ENCODE peak calls at places on chromosomes 6 and 20, in six cellular contexts. A is GM23248, V is MM.1S, U is PC-3, N is SK-N-SH, D is GM23338. J is an unnamed sample.

GRCh38 chr6:159056003-159056402 is 11.2 kb upstream of the TAGAP start:
- DNase-seq in A (no peak), V (no peak), U (no peak), N (no peak), D (no peak), J (no peak)

GRCh38 chr6:145814035-145814500 is 527 bp downstream of the FBXO30 start:
- DNase-seq in A (peak; percentile 64), V (peak; percentile 16), U (peak; percentile 17), N (peak; percentile 34), D (peak; percentile 53), J (peak; percentile 25)

GRCh38 chr6:125918230-125918629 is 38.3 kb upstream of the HINT3 start:
- DNase-seq in A (no peak), V (no peak), U (no peak), N (no peak), D (peak; percentile 20), J (no peak)

GRCh38 chr6:106387875-106388274 is 27.4 kb downstream of the CRYBG1 start:
- DNase-seq in A (no peak), V (no peak), U (no peak), N (no peak), D (no peak), J (no peak)

GRCh38 chr6:155040946-155041345 is 45.8 kb downstream of the TIAM2 start:
- DNase-seq in A (no peak), V (no peak), U (no peak), N (no peak), D (no peak), J (no peak)

GRCh38 chr20:60228255-60228654 is 270.0 kb downstream of the CDH26 start:
- DNase-seq in A (no peak), V (no peak), U (no peak), N (no peak), D (no peak), J (no peak)

GRCh38 chr6:125748534-125749111 is 809 bp upstream of the HEY2 start:
- DNase-seq in A (peak; percentile 49), V (no peak), U (peak; percentile 11), N (peak; percentile 36), D (no peak), J (no peak)

GRCh38 chr20:36306557-36307411 is 645 bp downstream of the DLGAP4 start:
- DNase-seq in A (no peak), V (no peak), U (no peak), N (peak; percentile 76), D (peak; percentile 45), J (no peak)

GRCh38 chr6:28580484-28580883 is 54.8 kb downstream of the GPX5 start:
- DNase-seq in A (peak; percentile 15), V (peak; percentile 29), U (peak; percentile 41), N (no peak), D (no peak), J (no peak)

GRCh38 chr20:19926581-19926980 is 90.6 kb upstream of the NAA20 start:
- DNase-seq in A (no peak), V (no peak), U (no peak), N (no peak), D (no peak), J (no peak)

GRCh38 chr6:67535946-67536345 is 1099.1 kb upstream of the ADGRB3 start:
- DNase-seq in A (no peak), V (no peak), U (no peak), N (no peak), D (no peak), J (no peak)

GRCh38 chr20:64064145-64064698 is 1.2 kb downstream of the TCEA2 start:
- DNase-seq in A (peak; percentile 89), V (no peak), U (peak; percentile 72), N (no peak), D (no peak), J (peak; percentile 72)

GRCh38 chr6:163955131-163955530 is 540.6 kb downstream of the QKI start:
- DNase-seq in A (peak; percentile 67), V (no peak), U (no peak), N (no peak), D (no peak), J (no peak)

GRCh38 chr6:165663736-165664552 is 903 bp upstream of the PDE10A start:
- DNase-seq in A (peak; percentile 16), V (no peak), U (no peak), N (no peak), D (peak; percentile 67), J (no peak)

GRCh38 chr6:104940881-104941693 is 15.8 kb upstream of the LIN28B start:
- DNase-seq in A (peak; percentile 66), V (no peak), U (peak; percentile 16), N (peak; percentile 93), D (peak; percentile 85), J (no peak)

DNA sequence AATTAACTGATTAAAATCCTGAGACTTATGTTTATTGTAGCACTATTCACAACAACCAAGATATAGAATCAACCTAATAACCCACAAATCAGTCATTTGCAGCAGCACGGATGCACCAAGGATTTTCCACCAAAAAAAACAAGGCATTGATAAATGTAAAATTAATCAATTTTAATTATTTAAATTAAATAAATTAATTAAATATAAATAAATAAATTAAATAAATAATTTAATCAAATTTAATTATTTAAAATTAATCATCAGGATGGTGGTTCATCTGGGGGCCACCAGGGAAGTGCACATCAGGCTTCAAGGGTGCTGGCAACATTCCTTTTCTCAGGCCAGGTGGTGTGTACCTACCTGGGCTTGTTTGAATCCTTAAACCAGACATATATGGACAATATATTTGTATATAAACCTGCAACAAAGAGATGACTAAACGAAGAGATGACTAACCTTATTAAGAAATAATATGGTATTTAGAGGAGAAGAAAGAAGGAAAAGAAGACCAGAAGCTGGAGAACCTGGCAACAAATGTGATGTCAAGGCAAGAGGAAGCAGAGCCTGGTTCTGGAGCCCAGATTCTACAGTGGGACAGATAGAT is 89.2 kb downstream of the CD164 start:
- DNase-seq in A (peak; percentile 23), V (no peak), U (peak; percentile 60), N (no peak), D (no peak), J (peak; percentile 70)
- H3K9me2 ChIP-seq in A (no peaks in the 10 kb centered on the region), V (no peaks in the 10 kb centered on the region), U (no peaks in the 10 kb centered on the region), N (no peaks in the 10 kb centered on the region), D (no peaks in the 10 kb centered on the region), J (no peaks in the 10 kb centered on the region)

GRCh38 chr6:43373252-43373875 is 3.9 kb upstream of the ZNF318 start:
- DNase-seq in A (no peak), V (no peak), U (no peak), N (no peak), D (no peak), J (no peak)

GRCh38 chr6:43375693-43376092 is 6.2 kb upstream of the ZNF318 start:
- DNase-seq in A (no peak), V (no peak), U (no peak), N (no peak), D (no peak), J (no peak)

GRCh38 chr6:43377710-43378229 is 8.3 kb upstream of the ZNF318 start:
- DNase-seq in A (no peak), V (no peak), U (no peak), N (no peak), D (no peak), J (no peak)

GRCh38 chr6:43378631-43379030 is 9.2 kb upstream of the ZNF318 start:
- DNase-seq in A (no peak), V (no peak), U (no peak), N (no peak), D (no peak), J (no peak)

GRCh38 chr6:43376551-43376981 is 7.1 kb upstream of the ZNF318 start:
- DNase-seq in A (peak; percentile 26), V (no peak), U (no peak), N (no peak), D (no peak), J (no peak)
- H3F3A ChIP-seq in A (no peaks in the 10 kb centered on the region), V (no peaks in the 10 kb centered on the region), U (no peaks in the 10 kb centered on the region), N (no peaks in the 10 kb centered on the region), D (no peaks in the 10 kb centered on the region), J (peaks cover 3% of the 10 kb centered on the region)

GRCh38 chr6:86563197-86563596 is 374.1 kb upstream of the HTR1E start:
- DNase-seq in A (no peak), V (no peak), U (no peak), N (no peak), D (no peak), J (no peak)

GRCh38 chr6:86558318-86558717 is 379.0 kb upstream of the HTR1E start:
- DNase-seq in A (no peak), V (no peak), U (no peak), N (peak; percentile 43), D (no peak), J (no peak)
- H3K9me2 ChIP-seq in A (no peaks in the 10 kb centered on the region), V (no peaks in the 10 kb centered on the region), U (no peaks in the 10 kb centered on the region), N (no peaks in the 10 kb centered on the region), D (peaks cover 4% of the 10 kb centered on the region), J (no peaks in the 10 kb centered on the region)

GRCh38 chr20:47418061-47418616 is 61.6 kb upstream of the ZMYND8 start:
- DNase-seq in A (no peak), V (no peak), U (peak; percentile 57), N (no peak), D (no peak), J (peak; percentile 61)
- H3F3A ChIP-seq in A (no peaks in the 10 kb centered on the region), V (peaks cover 41% of the 10 kb centered on the region), U (no peaks in the 10 kb centered on the region), N (no peaks in the 10 kb centered on the region), D (peaks cover 6% of the 10 kb centered on the region), J (peaks cover 36% of the 10 kb centered on the region)